ENCODE peak calls at places on chromosomes 3 and 15, in six cellular contexts. G, R, J, C, Q and P are unnamed samples.
A peak's percentile ranks its signal among the peaks of the same experiment; 100 is the strongest.

GRCh38 chr3:162719684-162720341 is 1223.2 kb downstream of the OTOL1 start:
- DNase-seq in G (peak; percentile 83), R (no peak), J (peak; percentile 20), C (peak; percentile 74), Q (no peak), P (no peak)

GRCh38 chr3:39911465-39912309 is 102.3 kb downstream of the MYRIP start:
- DNase-seq in G (no peak), R (no peak), J (no peak), C (no peak), Q (no peak), P (no peak)

GRCh38 chr3:5428607-5429516 is 241.4 kb downstream of the EDEM1 start:
- DNase-seq in G (no peak), R (no peak), J (no peak), C (no peak), Q (no peak), P (no peak)

GRCh38 chr15:85010472-85011209 is 29.0 kb downstream of the PDE8A start:
- DNase-seq in G (no peak), R (no peak), J (peak; percentile 7), C (no peak), Q (no peak), P (no peak)

GRCh38 chr3:25448750-25449684 is 21.0 kb downstream of the RARB start:
- DNase-seq in G (peak; percentile 60), R (no peak), J (peak; percentile 43), C (no peak), Q (peak; percentile 58), P (peak; percentile 86)

GRCh38 chr3:22886394-22886793 is 316.7 kb upstream of the UBE2E2 start:
- DNase-seq in G (no peak), R (no peak), J (no peak), C (no peak), Q (peak; percentile 43), P (no peak)

GRCh38 chr3:138569090-138569489 is 25.0 kb downstream of the CEP70 start:
- DNase-seq in G (no peak), R (no peak), J (peak; percentile 8), C (no peak), Q (no peak), P (no peak)

GRCh38 chr3:44509985-44510360 is 32.5 kb upstream of the ZNF445 start:
- DNase-seq in G (peak; percentile 12), R (no peak), J (peak; percentile 22), C (no peak), Q (no peak), P (peak; percentile 11)

GRCh38 chr15:91887921-91888373 is 34.4 kb downstream of the SLCO3A1 start:
- DNase-seq in G (no peak), R (no peak), J (no peak), C (no peak), Q (peak; percentile 57), P (peak; percentile 15)

GRCh38 chr15:99413955-99414754 is 151.6 kb upstream of the MEF2A start:
- DNase-seq in G (no peak), R (no peak), J (no peak), C (no peak), Q (peak; percentile 11), P (no peak)

GRCh38 chr15:39230205-39230916 is 350.5 kb upstream of the THBS1 start:
- DNase-seq in G (no peak), R (no peak), J (no peak), C (no peak), Q (no peak), P (no peak)

GRCh38 chr3:47715928-47716327 is 65.8 kb downstream of the SMARCC1 start:
- DNase-seq in G (peak; percentile 20), R (no peak), J (no peak), C (no peak), Q (no peak), P (no peak)

GRCh38 chr15:59591372-59591771 is 20.2 kb upstream of the GCNT3 start:
- DNase-seq in G (no peak), R (no peak), J (no peak), C (no peak), Q (no peak), P (no peak)

GRCh38 chr3:31170932-31171670 is 276.6 kb upstream of the GADL1 start:
- DNase-seq in G (peak; percentile 51), R (no peak), J (no peak), C (peak; percentile 66), Q (no peak), P (no peak)

GRCh38 chr3:15010664-15011063 is 54.5 kb downstream of the MRPS25 start:
- DNase-seq in G (no peak), R (no peak), J (no peak), C (no peak), Q (no peak), P (no peak)

GRCh38 chr3:141452045-141452444 is 34.8 kb upstream of the RASA2 start:
- DNase-seq in G (peak; percentile 82), R (no peak), J (peak; percentile 23), C (no peak), Q (no peak), P (no peak)

GRCh38 chr3:159899198-159899597 is 89.4 kb upstream of the IL12A start:
- DNase-seq in G (no peak), R (no peak), J (no peak), C (no peak), Q (no peak), P (no peak)

GRCh38 chr3:135965506-135966348 is at the start of gene PPP2R3A:
- DNase-seq in G (peak; percentile 78), R (peak; percentile 66), J (peak; percentile 67), C (peak; percentile 55), Q (peak; percentile 73), P (peak; percentile 82)

GRCh38 chr15:98724017-98724416 is 75.7 kb downstream of the IGF1R start:
- DNase-seq in G (no peak), R (no peak), J (no peak), C (no peak), Q (no peak), P (no peak)

GRCh38 chr15:24858737-24859601 is 95.8 kb upstream of the SNRPN start:
- DNase-seq in G (no peak), R (no peak), J (no peak), C (peak; percentile 38), Q (no peak), P (no peak)

GRCh38 chr3:10928396-10928960 is 64.1 kb upstream of the SLC6A1 start:
- DNase-seq in G (no peak), R (no peak), J (no peak), C (no peak), Q (no peak), P (no peak)

GRCh38 chr3:72258786-72259185 is 473.8 kb upstream of the PROK2 start:
- DNase-seq in G (no peak), R (no peak), J (no peak), C (no peak), Q (no peak), P (no peak)

GRCh38 chr3:48432411-48433371 is 2.8 kb upstream of the PLXNB1 start:
- DNase-seq in G (peak; percentile 53), R (no peak), J (no peak), C (no peak), Q (no peak), P (no peak)

GRCh38 chr3:99648496-99648895 is 10.1 kb downstream of the COL8A1 start:
- DNase-seq in G (no peak), R (no peak), J (no peak), C (no peak), Q (no peak), P (no peak)

GRCh38 chr3:160434071-160434470 is 15.5 kb downstream of the TRIM59 start:
- DNase-seq in G (no peak), R (no peak), J (no peak), C (no peak), Q (no peak), P (no peak)

GRCh38 chr15:29568840-29569532 is 253.3 kb downstream of the TJP1 start:
- DNase-seq in G (peak; percentile 81), R (no peak), J (peak; percentile 70), C (no peak), Q (no peak), P (peak; percentile 75)

GRCh38 chr3:186614597-186615483 is 2.0 kb downstream of the AHSG start:
- DNase-seq in G (peak; percentile 71), R (peak; percentile 78), J (peak; percentile 81), C (peak; percentile 46), Q (peak; percentile 88), P (peak; percentile 74)

GRCh38 chr3:177345049-177345972 is 148.0 kb upstream of the TBL1XR1 start:
- DNase-seq in G (peak; percentile 92), R (peak; percentile 41), J (peak; percentile 63), C (peak; percentile 89), Q (peak; percentile 78), P (peak; percentile 91)

GRCh38 chr15:72472907-72473669 is 1.0 kb upstream of the ARIH1 start:
- DNase-seq in G (peak; percentile 42), R (no peak), J (no peak), C (no peak), Q (no peak), P (no peak)

GRCh38 chr3:67819447-67819846 is 165.0 kb upstream of the SUCLG2 start:
- DNase-seq in G (peak; percentile 4), R (no peak), J (no peak), C (no peak), Q (no peak), P (no peak)

GRCh38 chr15:60790641-60791040 is 311.7 kb upstream of the ICE2 start:
- DNase-seq in G (no peak), R (no peak), J (no peak), C (no peak), Q (no peak), P (no peak)

GRCh38 chr3:182766108-182766507 is 27.2 kb upstream of the ATP11B start:
- DNase-seq in G (no peak), R (no peak), J (no peak), C (no peak), Q (no peak), P (no peak)

GRCh38 chr15:68425428-68426060 is 6.4 kb downstream of the ITGA11 start:
- DNase-seq in G (no peak), R (no peak), J (no peak), C (no peak), Q (no peak), P (no peak)

GRCh38 chr3:51735039-51735438 is 28.2 kb downstream of the GRM2 start:
- DNase-seq in G (no peak), R (no peak), J (no peak), C (no peak), Q (no peak), P (no peak)

GRCh38 chr3:123331651-123332050 is 117.2 kb downstream of the ADCY5 start:
- DNase-seq in G (no peak), R (no peak), J (no peak), C (no peak), Q (no peak), P (no peak)

GRCh38 chr3:26622634-26623408 is at the start of gene LRRC3B:
- DNase-seq in G (no peak), R (no peak), J (no peak), C (no peak), Q (no peak), P (no peak)

GRCh38 chr3:71104090-71104489 is 479.4 kb downstream of the FOXP1 start:
- DNase-seq in G (peak; percentile 27), R (no peak), J (no peak), C (peak; percentile 92), Q (no peak), P (no peak)